ENCODE peak calls at places on chromosome 10, in six cellular contexts. W, R, J, F, Y and U are unnamed samples.

GRCh38 chr10:36880898-36881297 is 244.5 kb upstream of the ANKRD30A start:
- DNase-seq in W (no peak), R (peak; percentile 32), J (peak; percentile 8), F (no peak), Y (no peak), U (peak; percentile 14)

GRCh38 chr10:100742067-100742771 is 3.2 kb upstream of the PAX2 start:
- DNase-seq in W (no peak), R (no peak), J (no peak), F (no peak), Y (no peak), U (no peak)

GRCh38 chr10:88851706-88852105 is at the start of gene ANKRD22:
- DNase-seq in W (no peak), R (peak; percentile 95), J (no peak), F (no peak), Y (no peak), U (peak; percentile 20)

GRCh38 chr10:4074559-4075407 is 289.8 kb upstream of the KLF6 start:
- DNase-seq in W (no peak), R (peak; percentile 27), J (no peak), F (no peak), Y (no peak), U (no peak)

GRCh38 chr10:75428434-75429158 is 2.8 kb upstream of the LRMDA start:
- DNase-seq in W (no peak), R (peak; percentile 90), J (no peak), F (no peak), Y (no peak), U (no peak)

GRCh38 chr10:120945801-120946302 is 94.7 kb downstream of the WDR11 start:
- DNase-seq in W (no peak), R (no peak), J (no peak), F (no peak), Y (peak; percentile 12), U (no peak)

GRCh38 chr10:79420974-79421688 is 24.3 kb downstream of the ZCCHC24 start:
- DNase-seq in W (no peak), R (no peak), J (no peak), F (no peak), Y (no peak), U (no peak)

GRCh38 chr10:101145750-101146391 is 14.8 kb downstream of the TLX1 start:
- DNase-seq in W (no peak), R (no peak), J (no peak), F (no peak), Y (no peak), U (no peak)

GRCh38 chr10:109411897-109412296 is 511.4 kb downstream of the XPNPEP1 start:
- DNase-seq in W (no peak), R (peak; percentile 9), J (no peak), F (no peak), Y (no peak), U (no peak)

GRCh38 chr10:15120523-15120922 is 23.4 kb downstream of the RPP38 start:
- DNase-seq in W (peak; percentile 50), R (peak; percentile 46), J (no peak), F (no peak), Y (no peak), U (peak; percentile 10)

GRCh38 chr10:58641095-58641531 is 128.4 kb downstream of the BICC1 start:
- DNase-seq in W (peak; percentile 99), R (peak; percentile 86), J (peak; percentile 87), F (no peak), Y (no peak), U (peak; percentile 85)

GRCh38 chr10:112607506-112607905 is 160.5 kb downstream of the VTI1A start:
- DNase-seq in W (no peak), R (no peak), J (no peak), F (no peak), Y (no peak), U (no peak)

GRCh38 chr10:96422525-96422924 is 63.7 kb upstream of the OPALIN start:
- DNase-seq in W (no peak), R (no peak), J (no peak), F (no peak), Y (no peak), U (no peak)

GRCh38 chr10:14608381-14609001 is 166.2 kb downstream of the FAM107B start:
- DNase-seq in W (no peak), R (no peak), J (no peak), F (no peak), Y (no peak), U (no peak)

GRCh38 chr10:110275140-110275729 is 29.5 kb downstream of the SMNDC1 start:
- DNase-seq in W (no peak), R (no peak), J (no peak), F (no peak), Y (peak; percentile 74), U (no peak)

GRCh38 chr10:10432306-10433035 is 585.2 kb upstream of the CELF2 start:
- DNase-seq in W (no peak), R (no peak), J (peak; percentile 7), F (no peak), Y (peak; percentile 56), U (peak; percentile 2)

GRCh38 chr10:104450954-104451353 is 97.3 kb downstream of the CFAP58 start:
- DNase-seq in W (no peak), R (peak; percentile 45), J (no peak), F (no peak), Y (no peak), U (no peak)